ENCODE peak calls at places on chromosome 6, in five cellular contexts. T, G, Z, U and B are unnamed samples.

GRCh38 chr6:116971959-116972358 is 94.9 kb downstream of the RFX6 start:
- DNase-seq in T (peak; percentile 31), G (no peak), Z (peak; percentile 42), U (peak; percentile 56), B (peak; percentile 81)

GRCh38 chr6:156511570-156511969 is 265.6 kb upstream of the ARID1B start:
- DNase-seq in T (no peak), G (no peak), Z (no peak), U (no peak), B (no peak)

GRCh38 chr6:87756858-87757257 is 54.8 kb upstream of the AKIRIN2 start:
- DNase-seq in T (peak; percentile 83), G (no peak), Z (no peak), U (peak; percentile 46), B (peak; percentile 46)

GRCh38 chr6:46491789-46492547 is 719 bp upstream of the RCAN2 start:
- DNase-seq in T (peak; percentile 1), G (peak; percentile 71), Z (peak; percentile 48), U (peak; percentile 38), B (no peak)

GRCh38 chr6:32833599-32834155 is 4.9 kb downstream of the TAP2 start:
- DNase-seq in T (no peak), G (no peak), Z (no peak), U (no peak), B (peak; percentile 79)

GRCh38 chr6:20542927-20543602 is 8.8 kb downstream of the CDKAL1 start:
- DNase-seq in T (peak; percentile 84), G (no peak), Z (no peak), U (peak; percentile 62), B (peak; percentile 15)

GRCh38 chr6:125826695-125827463 is 36.1 kb downstream of the NCOA7 start:
- DNase-seq in T (no peak), G (no peak), Z (no peak), U (no peak), B (no peak)

GRCh38 chr6:166540631-166541331 is 45.7 kb downstream of the RAMACL start:
- DNase-seq in T (peak; percentile 17), G (no peak), Z (no peak), U (no peak), B (no peak)

GRCh38 chr6:112780498-112781096 is 433.5 kb downstream of the RFPL4B start:
- DNase-seq in T (peak; percentile 84), G (peak; percentile 66), Z (peak; percentile 83), U (peak; percentile 84), B (peak; percentile 89)

GRCh38 chr6:55239099-55239498 is 64.8 kb downstream of the HCRTR2 start:
- DNase-seq in T (no peak), G (no peak), Z (no peak), U (peak; percentile 18), B (no peak)

GRCh38 chr6:16723833-16724232 is 37.4 kb downstream of the ATXN1 start:
- DNase-seq in T (peak; percentile 96), G (peak; percentile 58), Z (no peak), U (peak; percentile 95), B (peak; percentile 79)

GRCh38 chr6:15980801-15981200 is 148.1 kb upstream of the MYLIP start:
- DNase-seq in T (no peak), G (no peak), Z (no peak), U (no peak), B (no peak)

GRCh38 chr6:11066505-11067347 is 22.6 kb upstream of the ELOVL2 start:
- DNase-seq in T (no peak), G (no peak), Z (no peak), U (no peak), B (no peak)

GRCh38 chr6:134065706-134066105 is 13.3 kb upstream of the SLC2A12 start:
- DNase-seq in T (peak; percentile 32), G (peak; percentile 52), Z (no peak), U (peak; percentile 33), B (peak; percentile 28)

GRCh38 chr6:121314407-121315112 is 19.7 kb downstream of the TBC1D32 start:
- DNase-seq in T (no peak), G (no peak), Z (no peak), U (no peak), B (no peak)

GRCh38 chr6:121309768-121310473 is 24.4 kb downstream of the TBC1D32 start:
- DNase-seq in T (peak; percentile 82), G (no peak), Z (no peak), U (peak; percentile 34), B (no peak)

GRCh38 chr6:121305957-121306607 is 28.2 kb downstream of the TBC1D32 start:
- DNase-seq in T (peak; percentile 25), G (no peak), Z (peak; percentile 12), U (peak; percentile 60), B (peak; percentile 1)

GRCh38 chr6:121310495-121310894 is 23.8 kb downstream of the TBC1D32 start:
- DNase-seq in T (no peak), G (no peak), Z (no peak), U (no peak), B (no peak)
- H3K27ac ChIP-seq in T (no peak overlapping the region), G (no peak overlapping the region), Z (no peak overlapping the region), U (no peak overlapping the region), B (no peak overlapping the region)

GRCh38 chr6:19337103-19337502 is 500.1 kb upstream of the ID4 start:
- DNase-seq in T (no peak), G (no peak), Z (no peak), U (no peak), B (no peak)
- H2AFZ ChIP-seq in T (no peak overlapping the region), G (no peak overlapping the region), Z (no peak overlapping the region), U (no peak overlapping the region), B (no peak overlapping the region)

GRCh38 chr6:56714273-56714672 is 71.6 kb upstream of the DST start:
- DNase-seq in T (no peak), G (no peak), Z (no peak), U (peak; percentile 56), B (peak; percentile 3)
- H2BK120ac ChIP-seq in T (peak overlapping the region; percentile 97), G (no peak overlapping the region), Z (no peak overlapping the region), U (peak overlapping the region; percentile 64), B (no peak overlapping the region)

DNA sequence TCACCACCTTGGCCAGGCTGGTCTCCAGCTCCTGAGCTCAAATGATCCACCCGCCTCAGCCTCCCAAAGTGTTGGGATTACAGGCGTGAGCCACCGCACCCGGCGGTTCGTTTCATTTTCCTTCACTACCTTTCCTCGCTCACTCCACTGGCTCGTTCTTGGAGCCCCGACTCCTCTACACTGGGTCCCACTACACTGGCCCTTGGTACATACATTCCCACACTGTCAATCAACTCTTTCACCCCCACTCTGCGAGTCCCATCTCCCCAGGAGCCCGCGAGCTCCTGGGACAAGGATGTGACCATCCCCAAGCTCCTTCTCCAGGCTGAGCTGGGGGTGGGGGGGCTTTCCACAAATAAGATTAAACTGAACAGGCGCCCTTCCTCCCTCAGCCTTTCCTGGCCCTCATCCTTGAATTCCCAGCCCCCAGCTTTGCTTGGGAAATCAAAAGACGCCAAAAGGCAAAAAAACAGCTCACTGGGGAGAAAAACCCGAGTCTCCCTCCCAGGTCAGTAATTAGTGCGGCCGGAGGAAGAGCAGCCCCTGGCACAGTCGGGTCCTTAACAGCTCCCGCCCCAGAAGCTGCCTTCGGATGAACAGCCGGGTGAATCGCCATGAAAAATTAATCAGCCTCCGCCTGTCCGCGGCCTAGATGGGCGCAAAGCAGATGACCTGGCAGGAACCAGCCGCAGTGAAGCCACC is 42.8 kb upstream of the LY86 start:
- DNase-seq in T (no peak), G (no peak), Z (no peak), U (peak; percentile 1), B (no peak)
- H3K27ac ChIP-seq in T (no peak overlapping the region), G (no peak overlapping the region), Z (no peak overlapping the region), U (no peak overlapping the region), B (no peak overlapping the region)

GRCh38 chr6:139654888-139655782 is 280.7 kb upstream of the CITED2 start:
- DNase-seq in T (no peak), G (peak; percentile 32), Z (no peak), U (no peak), B (no peak)

GRCh38 chr6:139659711-139660110 is 285.3 kb upstream of the CITED2 start:
- DNase-seq in T (no peak), G (no peak), Z (no peak), U (no peak), B (no peak)

GRCh38 chr6:139657121-139657520 is 282.7 kb upstream of the CITED2 start:
- DNase-seq in T (no peak), G (no peak), Z (no peak), U (no peak), B (no peak)

GRCh38 chr6:139655783-139656705 is 281.6 kb upstream of the CITED2 start:
- DNase-seq in T (no peak), G (no peak), Z (no peak), U (no peak), B (no peak)

GRCh38 chr6:139659196-139659595 is 284.7 kb upstream of the CITED2 start:
- DNase-seq in T (no peak), G (no peak), Z (no peak), U (no peak), B (peak; percentile 38)
- H2AFZ ChIP-seq in T (no peak overlapping the region), G (no peak overlapping the region), Z (no peak overlapping the region), U (no peak overlapping the region), B (no peak overlapping the region)

DNA sequence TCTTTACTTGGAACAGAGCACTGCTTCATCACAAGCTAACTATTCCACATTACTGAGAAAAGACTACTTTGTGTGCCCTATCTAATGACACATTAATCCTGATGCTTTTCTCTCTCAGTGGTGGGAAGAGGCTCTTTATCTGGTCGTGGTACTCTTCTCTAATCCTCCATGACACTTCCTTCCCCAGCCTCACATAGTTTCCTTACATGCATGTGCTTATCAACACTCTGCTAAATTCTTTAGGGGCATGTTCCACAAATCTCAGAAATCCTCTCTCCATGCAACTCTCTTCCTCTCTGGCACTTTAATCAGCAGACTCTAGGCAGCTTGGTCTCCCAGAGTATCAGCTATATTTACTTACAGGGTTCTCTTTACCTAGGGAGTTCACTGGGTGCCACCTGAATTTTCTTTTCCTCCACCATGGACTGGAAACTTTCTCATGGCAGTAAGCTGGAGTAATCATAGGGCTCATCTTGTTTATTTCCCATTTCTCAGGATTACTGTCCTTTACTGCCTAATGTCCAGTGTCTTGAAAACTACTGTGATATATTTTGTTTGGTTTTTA is 27.0 kb upstream of the SLC22A2 start:
- DNase-seq in T (no peak), G (no peak), Z (no peak), U (no peak), B (no peak)
- H2BK120ac ChIP-seq in T (no peak overlapping the region), G (no peak overlapping the region), Z (no peak overlapping the region), U (no peak overlapping the region), B (no peak overlapping the region)